ENCODE peak calls at places on chromosomes 1 and 21, in seven cellular contexts. X is spleen, R is fibroblast of the aortic adventitia, P is stomach, C is suprapubic skin, A is GM23338, N is OCI-LY7. D is an unnamed sample.

GRCh38 chr1:58921751-58922150 is 137.9 kb upstream of the JUN start:
- DNase-seq in C (no peak), P (no peak), N (no peak), R (no peak), X (no peak), A (no peak), D (no peak)

GRCh38 chr1:86942743-86943142 is 28.3 kb downstream of the HS2ST1 start:
- DNase-seq in X (no peak), P (no peak), A (no peak), C (no peak), N (no peak), R (no peak), D (no peak)

GRCh38 chr1:200755456-200755855 is 16.8 kb downstream of the CAMSAP2 start:
- DNase-seq in X (no peak), C (no peak), P (no peak), A (peak), R (no peak), N (no peak), D (no peak)

GRCh38 chr21:37535672-37536071 is 169.1 kb downstream of the DYRK1A start:
- DNase-seq in R (no peak), X (no peak), C (no peak), A (no peak), N (no peak), P (no peak), D (no peak)

GRCh38 chr1:37040773-37041172 is 6.5 kb upstream of the GRIK3 start:
- DNase-seq in X (no peak), R (no peak), N (no peak), P (no peak), C (no peak), A (no peak), D (no peak)

GRCh38 chr1:59669752-59670312 is 144.9 kb upstream of the HOOK1 start:
- DNase-seq in X (no peak), P (no peak), C (no peak), N (no peak), R (peak), A (peak), D (peak)

GRCh38 chr1:76336951-76337371 is 262.4 kb downstream of the ST6GALNAC3 start:
- DNase-seq in P (no peak), N (peak), X (no peak), R (peak), C (no peak), A (peak), D (peak)

GRCh38 chr1:85862456-85862855 is 154.2 kb upstream of the ZNHIT6 start:
- DNase-seq in N (no peak), C (no peak), R (no peak), P (no peak), A (no peak), X (no peak), D (no peak)

GRCh38 chr1:154534263-154534844 is 24.1 kb downstream of the UBE2Q1 start:
- DNase-seq in N (peak), A (peak), R (no peak), C (no peak), P (peak), X (no peak), D (no peak)

GRCh38 chr21:37862536-37862935 is 53.7 kb downstream of the KCNJ6 start:
- DNase-seq in X (no peak), A (peak), N (peak), C (no peak), P (no peak), R (no peak), D (no peak)

GRCh38 chr21:39610705-39611104 is 2.0 kb upstream of the B3GALT5 start:
- DNase-seq in N (no peak), R (no peak), X (no peak), C (no peak), A (peak), P (no peak), D (no peak)
- H3K4me3 ChIP-seq in N (no peak), R (no peak), X (no peak), C (no peak), A (peak), P (no peak), D (no peak)

GRCh38 chr1:112510340-112510739 is 1.6 kb downstream of the WNT2B start:
- DNase-seq in P (no peak), N (no peak), C (no peak), A (peak), X (no peak), R (no peak), D (no peak)
- H3K4me3 ChIP-seq in P (no peak), N (no peak), C (peak), A (peak), X (no peak), R (no peak), D (no peak)

DNA sequence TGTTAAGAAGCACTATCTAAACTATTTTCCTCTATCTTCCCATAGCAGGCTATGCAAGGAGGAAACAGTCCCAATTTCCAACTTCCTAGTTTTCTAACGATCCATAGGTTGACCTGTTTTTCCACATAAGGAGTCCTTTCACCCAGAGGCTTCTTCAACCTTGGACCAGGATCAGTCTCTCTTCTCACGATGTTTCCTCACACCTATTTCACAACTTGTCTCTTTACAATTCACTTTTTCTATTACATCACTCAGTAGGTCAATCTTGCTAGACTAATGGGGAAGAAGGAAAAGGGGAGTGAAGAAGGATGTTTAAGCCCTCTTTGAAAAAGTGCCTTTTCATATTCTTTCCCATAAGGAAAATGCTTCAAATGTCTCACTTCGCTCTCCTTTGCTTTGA is 15.9 kb downstream of the PALMD start:
- DNase-seq in P (no peak), A (no peak), C (no peak), R (no peak), N (no peak), X (no peak), D (no peak)
- H3K4me3 ChIP-seq in P (no peak), A (no peak), C (no peak), R (no peak), N (no peak), X (no peak), D (no peak)

GRCh38 chr1:39268112-39268581 is 63.7 kb downstream of the MACF1 start:
- DNase-seq in R (peak), N (no peak), A (peak), P (no peak), X (no peak), C (no peak), D (peak)
- H3K4me3 ChIP-seq in R (peak), N (no peak), A (peak), P (peak), X (peak), C (peak), D (peak)

GRCh38 chr1:226476657-226477319 is 68.9 kb upstream of the PARP1 start:
- DNase-seq in N (peak), X (no peak), A (no peak), C (no peak), R (no peak), P (no peak), D (no peak)
- H3K4me3 ChIP-seq in N (no peak), X (no peak), A (no peak), C (no peak), R (no peak), P (no peak), D (no peak)

GRCh38 chr1:50077273-50077672 is 31.4 kb upstream of the ELAVL4 start:
- DNase-seq in R (no peak), A (no peak), P (no peak), N (no peak), X (no peak), C (no peak), D (no peak)

GRCh38 chr1:50084389-50084788 is 24.3 kb upstream of the ELAVL4 start:
- DNase-seq in N (no peak), X (no peak), R (no peak), A (peak), C (no peak), P (no peak), D (no peak)

GRCh38 chr1:50080904-50081586 is 27.7 kb upstream of the ELAVL4 start:
- DNase-seq in C (no peak), N (peak), R (no peak), P (no peak), X (no peak), A (peak), D (no peak)
- H3K4me3 ChIP-seq in C (no peak), N (no peak), R (no peak), P (no peak), X (no peak), A (no peak), D (no peak)

GRCh38 chr1:89689234-89689633 is 56.3 kb downstream of the LRRC8C start:
- DNase-seq in C (no peak), X (no peak), N (no peak), A (no peak), R (no peak), P (no peak), D (no peak)

GRCh38 chr1:89686520-89686919 is 53.6 kb downstream of the LRRC8C start:
- DNase-seq in N (no peak), R (no peak), X (no peak), C (no peak), P (no peak), A (no peak), D (no peak)

GRCh38 chr1:89685461-89685860 is 52.5 kb downstream of the LRRC8C start:
- DNase-seq in C (no peak), R (no peak), P (no peak), A (no peak), N (no peak), X (no peak), D (no peak)

GRCh38 chr1:89688607-89689006 is 55.7 kb downstream of the LRRC8C start:
- DNase-seq in R (no peak), N (no peak), X (no peak), A (no peak), C (no peak), P (no peak), D (no peak)

GRCh38 chr1:89687254-89687653 is 54.3 kb downstream of the LRRC8C start:
- DNase-seq in X (no peak), A (no peak), C (no peak), P (no peak), R (no peak), N (no peak), D (no peak)
- H3K4me3 ChIP-seq in X (no peak), A (no peak), C (no peak), P (no peak), R (no peak), N (no peak), D (no peak)